ENCODE peak calls at places on chromosomes 4 and X, in ten cellular contexts. One of them, this sample, is unnamed.
A peak's percentile ranks its signal among the peaks of the same experiment; 100 is the strongest.

GRCh38 chrX:118779581-118779980 is 44.0 kb upstream of the ZCCHC12 start:
- ATAC-seq in activated T-cell treated with anti-CD3 and anti-CD28 coated beads, Interleukin-2, amount 50 U/mL, for 72 hours: no peak
- ATAC-seq in activated CD8-positive, alpha-beta T cell treated with anti-CD3 and anti-CD28 coated beads, Interleukin-2, amount 10 ng/mL, durations not matched to agents 7 days and 5 days: no peak
- ATAC-seq in activated CD8-positive, alpha-beta memory T cell treated with anti-CD3 and anti-CD28 coated beads, Interleukin-2, amount 10 ng/mL, durations not matched to agents 7 days and 5 days: no peak
- ATAC-seq in SK-N-SH treated with all-trans-retinoic acid at 6 μM for 48 hours: no peak
- ATAC-seq in omental fat pad: no peak
- ATAC-seq in right cardiac atrium: no peak
- ATAC-seq in CD4-positive, alpha-beta T cell: no peak
- ATAC-seq in heart left ventricle: no peak
- ATAC-seq in activated B cell treated with CpG ODN at 0.5 μM for 24 hours: no peak
- ATAC-seq in this sample: no peak

GRCh38 chr4:42616576-42616975 is 40.3 kb downstream of the ATP8A1 start:
- ATAC-seq in activated T-cell treated with anti-CD3 and anti-CD28 coated beads, Interleukin-2, amount 50 U/mL, for 72 hours: no peak
- ATAC-seq in activated CD8-positive, alpha-beta T cell treated with anti-CD3 and anti-CD28 coated beads, Interleukin-2, amount 10 ng/mL, durations not matched to agents 7 days and 5 days: no peak
- ATAC-seq in activated CD8-positive, alpha-beta memory T cell treated with anti-CD3 and anti-CD28 coated beads, Interleukin-2, amount 10 ng/mL, durations not matched to agents 7 days and 5 days: no peak
- ATAC-seq in SK-N-SH treated with all-trans-retinoic acid at 6 μM for 48 hours: no peak
- ATAC-seq in omental fat pad: no peak
- ATAC-seq in right cardiac atrium: no peak
- ATAC-seq in CD4-positive, alpha-beta T cell: no peak
- ATAC-seq in heart left ventricle: no peak
- ATAC-seq in activated B cell treated with CpG ODN at 0.5 μM for 24 hours: no peak
- ATAC-seq in this sample: no peak

GRCh38 chr4:89263265-89263664 is 44.3 kb downstream of the GPRIN3 start:
- ATAC-seq in activated T-cell treated with anti-CD3 and anti-CD28 coated beads, Interleukin-2, amount 50 U/mL, for 72 hours: no peak
- ATAC-seq in activated CD8-positive, alpha-beta T cell treated with anti-CD3 and anti-CD28 coated beads, Interleukin-2, amount 10 ng/mL, durations not matched to agents 7 days and 5 days: no peak
- ATAC-seq in activated CD8-positive, alpha-beta memory T cell treated with anti-CD3 and anti-CD28 coated beads, Interleukin-2, amount 10 ng/mL, durations not matched to agents 7 days and 5 days: no peak
- ATAC-seq in SK-N-SH treated with all-trans-retinoic acid at 6 μM for 48 hours: no peak
- ATAC-seq in omental fat pad: no peak
- ATAC-seq in right cardiac atrium: no peak
- ATAC-seq in CD4-positive, alpha-beta T cell: no peak
- ATAC-seq in heart left ventricle: no peak
- ATAC-seq in activated B cell treated with CpG ODN at 0.5 μM for 24 hours: no peak
- ATAC-seq in this sample: no peak

GRCh38 chr4:72318771-72319170 is 250.2 kb downstream of the ADAMTS3 start:
- ATAC-seq in activated T-cell treated with anti-CD3 and anti-CD28 coated beads, Interleukin-2, amount 50 U/mL, for 72 hours: no peak
- ATAC-seq in activated CD8-positive, alpha-beta T cell treated with anti-CD3 and anti-CD28 coated beads, Interleukin-2, amount 10 ng/mL, durations not matched to agents 7 days and 5 days: no peak
- ATAC-seq in activated CD8-positive, alpha-beta memory T cell treated with anti-CD3 and anti-CD28 coated beads, Interleukin-2, amount 10 ng/mL, durations not matched to agents 7 days and 5 days: no peak
- ATAC-seq in SK-N-SH treated with all-trans-retinoic acid at 6 μM for 48 hours: no peak
- ATAC-seq in omental fat pad: no peak
- ATAC-seq in right cardiac atrium: no peak
- ATAC-seq in CD4-positive, alpha-beta T cell: no peak
- ATAC-seq in heart left ventricle: no peak
- ATAC-seq in activated B cell treated with CpG ODN at 0.5 μM for 24 hours: no peak
- ATAC-seq in this sample: no peak

GRCh38 chr4:69471639-69472038 is 24.1 kb downstream of the UGT2B4 start:
- ATAC-seq in activated T-cell treated with anti-CD3 and anti-CD28 coated beads, Interleukin-2, amount 50 U/mL, for 72 hours: no peak
- ATAC-seq in activated CD8-positive, alpha-beta T cell treated with anti-CD3 and anti-CD28 coated beads, Interleukin-2, amount 10 ng/mL, durations not matched to agents 7 days and 5 days: no peak
- ATAC-seq in activated CD8-positive, alpha-beta memory T cell treated with anti-CD3 and anti-CD28 coated beads, Interleukin-2, amount 10 ng/mL, durations not matched to agents 7 days and 5 days: no peak
- ATAC-seq in SK-N-SH treated with all-trans-retinoic acid at 6 μM for 48 hours: no peak
- ATAC-seq in omental fat pad: no peak
- ATAC-seq in right cardiac atrium: no peak
- ATAC-seq in CD4-positive, alpha-beta T cell: no peak
- ATAC-seq in heart left ventricle: no peak
- ATAC-seq in activated B cell treated with CpG ODN at 0.5 μM for 24 hours: no peak
- ATAC-seq in this sample: no peak

GRCh38 chrX:136266828-136267227 is 15.6 kb upstream of the MAP7D3 start:
- ATAC-seq in activated T-cell treated with anti-CD3 and anti-CD28 coated beads, Interleukin-2, amount 50 U/mL, for 72 hours: no peak
- ATAC-seq in activated CD8-positive, alpha-beta T cell treated with anti-CD3 and anti-CD28 coated beads, Interleukin-2, amount 10 ng/mL, durations not matched to agents 7 days and 5 days: no peak
- ATAC-seq in activated CD8-positive, alpha-beta memory T cell treated with anti-CD3 and anti-CD28 coated beads, Interleukin-2, amount 10 ng/mL, durations not matched to agents 7 days and 5 days: no peak
- ATAC-seq in SK-N-SH treated with all-trans-retinoic acid at 6 μM for 48 hours: no peak
- ATAC-seq in omental fat pad: no peak
- ATAC-seq in right cardiac atrium: no peak
- ATAC-seq in CD4-positive, alpha-beta T cell: no peak
- ATAC-seq in heart left ventricle: no peak
- ATAC-seq in activated B cell treated with CpG ODN at 0.5 μM for 24 hours: no peak
- ATAC-seq in this sample: no peak

GRCh38 chr4:155405059-155405458 is 28.3 kb upstream of the MAP9 start:
- ATAC-seq in activated T-cell treated with anti-CD3 and anti-CD28 coated beads, Interleukin-2, amount 50 U/mL, for 72 hours: no peak
- ATAC-seq in activated CD8-positive, alpha-beta T cell treated with anti-CD3 and anti-CD28 coated beads, Interleukin-2, amount 10 ng/mL, durations not matched to agents 7 days and 5 days: no peak
- ATAC-seq in activated CD8-positive, alpha-beta memory T cell treated with anti-CD3 and anti-CD28 coated beads, Interleukin-2, amount 10 ng/mL, durations not matched to agents 7 days and 5 days: no peak
- ATAC-seq in SK-N-SH treated with all-trans-retinoic acid at 6 μM for 48 hours: no peak
- ATAC-seq in omental fat pad: no peak
- ATAC-seq in right cardiac atrium: no peak
- ATAC-seq in CD4-positive, alpha-beta T cell: no peak
- ATAC-seq in heart left ventricle: no peak
- ATAC-seq in activated B cell treated with CpG ODN at 0.5 μM for 24 hours: no peak
- ATAC-seq in this sample: no peak

GRCh38 chr4:54058171-54058570 is 6.2 kb downstream of the CHIC2 start:
- ATAC-seq in activated T-cell treated with anti-CD3 and anti-CD28 coated beads, Interleukin-2, amount 50 U/mL, for 72 hours: peak; percentile 57
- ATAC-seq in activated CD8-positive, alpha-beta T cell treated with anti-CD3 and anti-CD28 coated beads, Interleukin-2, amount 10 ng/mL, durations not matched to agents 7 days and 5 days: peak; percentile 66
- ATAC-seq in activated CD8-positive, alpha-beta memory T cell treated with anti-CD3 and anti-CD28 coated beads, Interleukin-2, amount 10 ng/mL, durations not matched to agents 7 days and 5 days: peak; percentile 82
- ATAC-seq in SK-N-SH treated with all-trans-retinoic acid at 6 μM for 48 hours: peak; percentile 13
- ATAC-seq in omental fat pad: no peak
- ATAC-seq in right cardiac atrium: no peak
- ATAC-seq in CD4-positive, alpha-beta T cell: peak; percentile 41
- ATAC-seq in heart left ventricle: no peak
- ATAC-seq in activated B cell treated with CpG ODN at 0.5 μM for 24 hours: peak; percentile 61
- ATAC-seq in this sample: no peak

GRCh38 chrX:53738370-53738909 is 51.9 kb upstream of the HUWE1 start:
- ATAC-seq in activated T-cell treated with anti-CD3 and anti-CD28 coated beads, Interleukin-2, amount 50 U/mL, for 72 hours: peak; percentile 75
- ATAC-seq in activated CD8-positive, alpha-beta T cell treated with anti-CD3 and anti-CD28 coated beads, Interleukin-2, amount 10 ng/mL, durations not matched to agents 7 days and 5 days: no peak
- ATAC-seq in activated CD8-positive, alpha-beta memory T cell treated with anti-CD3 and anti-CD28 coated beads, Interleukin-2, amount 10 ng/mL, durations not matched to agents 7 days and 5 days: peak; percentile 70
- ATAC-seq in SK-N-SH treated with all-trans-retinoic acid at 6 μM for 48 hours: no peak
- ATAC-seq in omental fat pad: no peak
- ATAC-seq in right cardiac atrium: no peak
- ATAC-seq in CD4-positive, alpha-beta T cell: no peak
- ATAC-seq in heart left ventricle: no peak
- ATAC-seq in activated B cell treated with CpG ODN at 0.5 μM for 24 hours: no peak
- ATAC-seq in this sample: no peak

GRCh38 chrX:107272431-107272921 is 66.1 kb downstream of the DNAAF6 start:
- ATAC-seq in activated T-cell treated with anti-CD3 and anti-CD28 coated beads, Interleukin-2, amount 50 U/mL, for 72 hours: peak; percentile 67
- ATAC-seq in activated CD8-positive, alpha-beta T cell treated with anti-CD3 and anti-CD28 coated beads, Interleukin-2, amount 10 ng/mL, durations not matched to agents 7 days and 5 days: no peak
- ATAC-seq in activated CD8-positive, alpha-beta memory T cell treated with anti-CD3 and anti-CD28 coated beads, Interleukin-2, amount 10 ng/mL, durations not matched to agents 7 days and 5 days: peak; percentile 33
- ATAC-seq in SK-N-SH treated with all-trans-retinoic acid at 6 μM for 48 hours: peak; percentile 72
- ATAC-seq in omental fat pad: no peak
- ATAC-seq in right cardiac atrium: no peak
- ATAC-seq in CD4-positive, alpha-beta T cell: no peak
- ATAC-seq in heart left ventricle: no peak
- ATAC-seq in activated B cell treated with CpG ODN at 0.5 μM for 24 hours: no peak
- ATAC-seq in this sample: no peak

GRCh38 chr4:45578874-45579273 is 545.0 kb downstream of the GABRG1 start:
- ATAC-seq in activated T-cell treated with anti-CD3 and anti-CD28 coated beads, Interleukin-2, amount 50 U/mL, for 72 hours: no peak
- ATAC-seq in activated CD8-positive, alpha-beta T cell treated with anti-CD3 and anti-CD28 coated beads, Interleukin-2, amount 10 ng/mL, durations not matched to agents 7 days and 5 days: no peak
- ATAC-seq in activated CD8-positive, alpha-beta memory T cell treated with anti-CD3 and anti-CD28 coated beads, Interleukin-2, amount 10 ng/mL, durations not matched to agents 7 days and 5 days: no peak
- ATAC-seq in SK-N-SH treated with all-trans-retinoic acid at 6 μM for 48 hours: no peak
- ATAC-seq in omental fat pad: no peak
- ATAC-seq in right cardiac atrium: no peak
- ATAC-seq in CD4-positive, alpha-beta T cell: no peak
- ATAC-seq in heart left ventricle: no peak
- ATAC-seq in activated B cell treated with CpG ODN at 0.5 μM for 24 hours: no peak
- ATAC-seq in this sample: no peak

GRCh38 chrX:111543212-111543762 is 31.8 kb downstream of the SERTM2 start:
- ATAC-seq in activated T-cell treated with anti-CD3 and anti-CD28 coated beads, Interleukin-2, amount 50 U/mL, for 72 hours: no peak
- ATAC-seq in activated CD8-positive, alpha-beta T cell treated with anti-CD3 and anti-CD28 coated beads, Interleukin-2, amount 10 ng/mL, durations not matched to agents 7 days and 5 days: no peak
- ATAC-seq in activated CD8-positive, alpha-beta memory T cell treated with anti-CD3 and anti-CD28 coated beads, Interleukin-2, amount 10 ng/mL, durations not matched to agents 7 days and 5 days: no peak
- ATAC-seq in SK-N-SH treated with all-trans-retinoic acid at 6 μM for 48 hours: no peak
- ATAC-seq in omental fat pad: no peak
- ATAC-seq in right cardiac atrium: no peak
- ATAC-seq in CD4-positive, alpha-beta T cell: no peak
- ATAC-seq in heart left ventricle: no peak
- ATAC-seq in activated B cell treated with CpG ODN at 0.5 μM for 24 hours: no peak
- ATAC-seq in this sample: no peak

GRCh38 chrX:1093112-1093511 is 119.3 kb downstream of the CRLF2 start:
- ATAC-seq in activated T-cell treated with anti-CD3 and anti-CD28 coated beads, Interleukin-2, amount 50 U/mL, for 72 hours: peak; percentile 79
- ATAC-seq in activated CD8-positive, alpha-beta T cell treated with anti-CD3 and anti-CD28 coated beads, Interleukin-2, amount 10 ng/mL, durations not matched to agents 7 days and 5 days: peak; percentile 95
- ATAC-seq in activated CD8-positive, alpha-beta memory T cell treated with anti-CD3 and anti-CD28 coated beads, Interleukin-2, amount 10 ng/mL, durations not matched to agents 7 days and 5 days: peak; percentile 57
- ATAC-seq in SK-N-SH treated with all-trans-retinoic acid at 6 μM for 48 hours: no peak
- ATAC-seq in omental fat pad: no peak
- ATAC-seq in right cardiac atrium: no peak
- ATAC-seq in CD4-positive, alpha-beta T cell: peak; percentile 89
- ATAC-seq in heart left ventricle: no peak
- ATAC-seq in activated B cell treated with CpG ODN at 0.5 μM for 24 hours: no peak
- ATAC-seq in this sample: no peak